ENCODE peak calls at places on chromosomes 1 and 21, in five cellular contexts. One of them, this sample, is unnamed.
A peak's percentile ranks its signal among the peaks of the same experiment; 100 is the strongest.

GRCh38 chr1:20190256-20190655 is 3.9 kb upstream of the PLA2G2C start:
- DNase-seq in M059J: no peak
- DNase-seq in mesenteric fat pad: no peak
- DNase-seq in NCI-H774: no peak
- DNase-seq in NCI-H1105 treated with DMSO at 0.1 percent for 48 hours: no peak
- DNase-seq in this sample: no peak

GRCh38 chr1:175278729-175279128 is 86.2 kb upstream of the KIAA0040 start:
- DNase-seq in M059J: no peak
- DNase-seq in mesenteric fat pad: no peak
- DNase-seq in NCI-H774: no peak
- DNase-seq in NCI-H1105 treated with DMSO at 0.1 percent for 48 hours: no peak
- DNase-seq in this sample: no peak

GRCh38 chr1:9886063-9886742 is 23.9 kb downstream of the CTNNBIP1 start:
- DNase-seq in M059J: no peak
- DNase-seq in mesenteric fat pad: no peak
- DNase-seq in NCI-H774: no peak
- DNase-seq in NCI-H1105 treated with DMSO at 0.1 percent for 48 hours: no peak
- DNase-seq in this sample: no peak

GRCh38 chr1:950268-950667 is 8.8 kb downstream of the NOC2L start:
- DNase-seq in M059J: no peak
- DNase-seq in mesenteric fat pad: no peak
- DNase-seq in NCI-H774: no peak
- DNase-seq in NCI-H1105 treated with DMSO at 0.1 percent for 48 hours: no peak
- DNase-seq in this sample: no peak

GRCh38 chr1:22712502-22713271 is 2.0 kb downstream of the EPHB2 start:
- DNase-seq in M059J: no peak
- DNase-seq in mesenteric fat pad: no peak
- DNase-seq in NCI-H774: no peak
- DNase-seq in NCI-H1105 treated with DMSO at 0.1 percent for 48 hours: no peak
- DNase-seq in this sample: peak; percentile 86

GRCh38 chr1:111593403-111594127 is 26.0 kb upstream of the RAP1A start:
- DNase-seq in M059J: peak; percentile 57
- DNase-seq in mesenteric fat pad: no peak
- DNase-seq in NCI-H774: no peak
- DNase-seq in NCI-H1105 treated with DMSO at 0.1 percent for 48 hours: no peak
- DNase-seq in this sample: no peak

GRCh38 chr21:29416268-29416667 is 117.5 kb downstream of the BACH1 start:
- DNase-seq in M059J: no peak
- DNase-seq in mesenteric fat pad: no peak
- DNase-seq in NCI-H774: no peak
- DNase-seq in NCI-H1105 treated with DMSO at 0.1 percent for 48 hours: no peak
- DNase-seq in this sample: no peak

GRCh38 chr1:31422505-31423319 is 9.7 kb downstream of the SERINC2 start:
- DNase-seq in M059J: peak; percentile 93
- DNase-seq in mesenteric fat pad: no peak
- DNase-seq in NCI-H774: peak; percentile 92
- DNase-seq in NCI-H1105 treated with DMSO at 0.1 percent for 48 hours: peak; percentile 46
- DNase-seq in this sample: peak; percentile 82

GRCh38 chr1:206470692-206471414 is 577 bp downstream of the IKBKE start:
- DNase-seq in M059J: peak; percentile 80
- DNase-seq in mesenteric fat pad: no peak
- DNase-seq in NCI-H774: no peak
- DNase-seq in NCI-H1105 treated with DMSO at 0.1 percent for 48 hours: no peak
- DNase-seq in this sample: peak; percentile 74

GRCh38 chr1:61221642-61222041 is 139.3 kb downstream of the NFIA start:
- DNase-seq in M059J: no peak
- DNase-seq in mesenteric fat pad: no peak
- DNase-seq in NCI-H774: no peak
- DNase-seq in NCI-H1105 treated with DMSO at 0.1 percent for 48 hours: peak; percentile 64
- DNase-seq in this sample: no peak

GRCh38 chr1:10904396-10905358 is 107.8 kb upstream of the TARDBP start:
- DNase-seq in M059J: no peak
- DNase-seq in mesenteric fat pad: no peak
- DNase-seq in NCI-H774: no peak
- DNase-seq in NCI-H1105 treated with DMSO at 0.1 percent for 48 hours: no peak
- DNase-seq in this sample: no peak

GRCh38 chr1:157040802-157041201 is 4.7 kb downstream of the ARHGEF11 start:
- DNase-seq in M059J: peak; percentile 67
- DNase-seq in mesenteric fat pad: no peak
- DNase-seq in NCI-H774: no peak
- DNase-seq in NCI-H1105 treated with DMSO at 0.1 percent for 48 hours: no peak
- DNase-seq in this sample: no peak

GRCh38 chr1:178189814-178190213 is 95.9 kb downstream of the RASAL2 start:
- DNase-seq in M059J: peak; percentile 58
- DNase-seq in mesenteric fat pad: no peak
- DNase-seq in NCI-H774: no peak
- DNase-seq in NCI-H1105 treated with DMSO at 0.1 percent for 48 hours: peak; percentile 4
- DNase-seq in this sample: peak; percentile 34

GRCh38 chr1:57235782-57236181 is 188.1 kb downstream of the DAB1 start:
- DNase-seq in M059J: no peak
- DNase-seq in mesenteric fat pad: no peak
- DNase-seq in NCI-H774: no peak
- DNase-seq in NCI-H1105 treated with DMSO at 0.1 percent for 48 hours: no peak
- DNase-seq in this sample: no peak

GRCh38 chr1:7553042-7553690 is 217.9 kb upstream of the VAMP3 start:
- DNase-seq in M059J: no peak
- DNase-seq in mesenteric fat pad: no peak
- DNase-seq in NCI-H774: no peak
- DNase-seq in NCI-H1105 treated with DMSO at 0.1 percent for 48 hours: no peak
- DNase-seq in this sample: no peak

GRCh38 chr1:223620297-223620900 is 45.1 kb downstream of the CAPN8 start:
- DNase-seq in M059J: peak; percentile 13
- DNase-seq in mesenteric fat pad: no peak
- DNase-seq in NCI-H774: no peak
- DNase-seq in NCI-H1105 treated with DMSO at 0.1 percent for 48 hours: no peak
- DNase-seq in this sample: no peak

GRCh38 chr1:204672482-204673216 is 12.9 kb downstream of the LRRN2 start:
- DNase-seq in M059J: no peak
- DNase-seq in mesenteric fat pad: no peak
- DNase-seq in NCI-H774: no peak
- DNase-seq in NCI-H1105 treated with DMSO at 0.1 percent for 48 hours: no peak
- DNase-seq in this sample: no peak

GRCh38 chr1:110604586-110605148 is 1.5 kb downstream of the KCNA2 start:
- DNase-seq in M059J: no peak
- DNase-seq in mesenteric fat pad: peak; percentile 35
- DNase-seq in NCI-H774: no peak
- DNase-seq in NCI-H1105 treated with DMSO at 0.1 percent for 48 hours: no peak
- DNase-seq in this sample: no peak

GRCh38 chr1:216750031-216750627 is 26.9 kb upstream of the ESRRG start:
- DNase-seq in M059J: peak; percentile 36
- DNase-seq in mesenteric fat pad: no peak
- DNase-seq in NCI-H774: peak; percentile 76
- DNase-seq in NCI-H1105 treated with DMSO at 0.1 percent for 48 hours: peak; percentile 82
- DNase-seq in this sample: no peak

GRCh38 chr1:211948377-211948776 is 87.0 kb downstream of the INTS7 start:
- DNase-seq in M059J: no peak
- DNase-seq in mesenteric fat pad: no peak
- DNase-seq in NCI-H774: no peak
- DNase-seq in NCI-H1105 treated with DMSO at 0.1 percent for 48 hours: no peak
- DNase-seq in this sample: no peak

GRCh38 chr1:201348211-201348566 is 29.3 kb downstream of the TNNT2 start:
- DNase-seq in M059J: peak; percentile 63
- DNase-seq in mesenteric fat pad: no peak
- DNase-seq in NCI-H774: peak; percentile 1
- DNase-seq in NCI-H1105 treated with DMSO at 0.1 percent for 48 hours: peak; percentile 17
- DNase-seq in this sample: peak; percentile 77

GRCh38 chr1:223219846-223220610 is 77.0 kb upstream of the TLR5 start:
- DNase-seq in M059J: no peak
- DNase-seq in mesenteric fat pad: no peak
- DNase-seq in NCI-H774: no peak
- DNase-seq in NCI-H1105 treated with DMSO at 0.1 percent for 48 hours: no peak
- DNase-seq in this sample: no peak

GRCh38 chr1:224168859-224169380 is 14.1 kb upstream of the DEGS1 start:
- DNase-seq in M059J: peak; percentile 97
- DNase-seq in mesenteric fat pad: no peak
- DNase-seq in NCI-H774: no peak
- DNase-seq in NCI-H1105 treated with DMSO at 0.1 percent for 48 hours: no peak
- DNase-seq in this sample: peak; percentile 69

GRCh38 chr1:42923367-42924248 is 35.1 kb downstream of the SLC2A1 start:
- DNase-seq in M059J: no peak
- DNase-seq in mesenteric fat pad: no peak
- DNase-seq in NCI-H774: no peak
- DNase-seq in NCI-H1105 treated with DMSO at 0.1 percent for 48 hours: no peak
- DNase-seq in this sample: peak; percentile 12

GRCh38 chr1:224583774-224584173 is 32.3 kb upstream of the CNIH3 start:
- DNase-seq in M059J: no peak
- DNase-seq in mesenteric fat pad: no peak
- DNase-seq in NCI-H774: no peak
- DNase-seq in NCI-H1105 treated with DMSO at 0.1 percent for 48 hours: no peak
- DNase-seq in this sample: no peak

GRCh38 chr1:86913399-86913895 is 479 bp downstream of the SELENOF start:
- DNase-seq in M059J: peak; percentile 69
- DNase-seq in mesenteric fat pad: no peak
- DNase-seq in NCI-H774: no peak
- DNase-seq in NCI-H1105 treated with DMSO at 0.1 percent for 48 hours: peak; percentile 58
- DNase-seq in this sample: peak; percentile 45

GRCh38 chr1:59433440-59433813 is 136.5 kb downstream of the FGGY start:
- DNase-seq in M059J: peak; percentile 84
- DNase-seq in mesenteric fat pad: no peak
- DNase-seq in NCI-H774: no peak
- DNase-seq in NCI-H1105 treated with DMSO at 0.1 percent for 48 hours: no peak
- DNase-seq in this sample: no peak

GRCh38 chr1:248871837-248872401 is 13.0 kb upstream of the ZNF692 start:
- DNase-seq in M059J: no peak
- DNase-seq in mesenteric fat pad: no peak
- DNase-seq in NCI-H774: no peak
- DNase-seq in NCI-H1105 treated with DMSO at 0.1 percent for 48 hours: no peak
- DNase-seq in this sample: no peak

GRCh38 chr1:152933196-152933595 is 13.8 kb upstream of the SPRR5 start:
- DNase-seq in M059J: no peak
- DNase-seq in mesenteric fat pad: no peak
- DNase-seq in NCI-H774: no peak
- DNase-seq in NCI-H1105 treated with DMSO at 0.1 percent for 48 hours: no peak
- DNase-seq in this sample: no peak

GRCh38 chr1:30818568-30819243 is 61.1 kb upstream of the LAPTM5 start:
- DNase-seq in M059J: no peak
- DNase-seq in mesenteric fat pad: no peak
- DNase-seq in NCI-H774: no peak
- DNase-seq in NCI-H1105 treated with DMSO at 0.1 percent for 48 hours: no peak
- DNase-seq in this sample: no peak